ENCODE peak calls at places on chromosomes 3 and 15, in seven cellular contexts. N, J, E, C, F, O and H are unnamed samples. For H3K4me1, the result is how much of the 10 kb centered on the place peaks cover.

GRCh38 chr15:77075528-77075927 is 4.6 kb upstream of the TSPAN3 start:
- DNase-seq in N (no peak), J (no peak), E (no peak), C (no peak), F (no peak), O (no peak), H (no peak)

GRCh38 chr3:134600166-134600670 is 50.6 kb downstream of the KY start:
- DNase-seq in N (no peak), J (no peak), E (no peak), C (peak), F (no peak), O (no peak), H (no peak)

GRCh38 chr3:182794455-182794773 is 1.1 kb downstream of the ATP11B start:
- DNase-seq in N (no peak), J (no peak), E (no peak), C (no peak), F (no peak), O (no peak), H (no peak)

GRCh38 chr15:78937132-78937739 is 7.6 kb downstream of the CTSH start:
- DNase-seq in N (no peak), J (peak), E (peak), C (no peak), F (no peak), O (no peak), H (no peak)

GRCh38 chr3:17233398-17233800 is 348.6 kb downstream of the PLCL2 start:
- DNase-seq in N (peak), J (no peak), E (no peak), C (no peak), F (peak), O (peak), H (no peak)

GRCh38 chr3:141972394-141972793 is 96.0 kb downstream of the ATP1B3 start:
- DNase-seq in N (no peak), J (no peak), E (no peak), C (no peak), F (no peak), O (no peak), H (no peak)

GRCh38 chr3:26106119-26106690 is 316.3 kb downstream of the OXSM start:
- DNase-seq in N (peak), J (no peak), E (no peak), C (no peak), F (no peak), O (no peak), H (no peak)

GRCh38 chr3:110420158-110420641 is 651.4 kb upstream of the NECTIN3 start:
- DNase-seq in N (no peak), J (no peak), E (no peak), C (no peak), F (peak), O (no peak), H (no peak)

GRCh38 chr15:66004618-66005262 is 135.4 kb downstream of the RAB11A start:
- DNase-seq in N (peak), J (no peak), E (no peak), C (no peak), F (peak), O (no peak), H (no peak)

GRCh38 chr3:89740881-89741177 is 633.4 kb downstream of the EPHA3 start:
- DNase-seq in N (no peak), J (no peak), E (no peak), C (no peak), F (no peak), O (no peak), H (no peak)

GRCh38 chr15:36050899-36051298 is 504.9 kb upstream of the DPH6 start:
- DNase-seq in N (no peak), J (no peak), E (no peak), C (no peak), F (no peak), O (no peak), H (no peak)

GRCh38 chr3:123089611-123090301 is 22.9 kb downstream of the PDIA5 start:
- DNase-seq in N (no peak), J (peak), E (peak), C (no peak), F (no peak), O (no peak), H (no peak)

GRCh38 chr3:197750863-197751737 is 1.4 kb downstream of the FYTTD1 start:
- DNase-seq in N (peak), J (peak), E (peak), C (no peak), F (peak), O (peak), H (no peak)

GRCh38 chr3:42214565-42215283 is 51.3 kb downstream of the CCK start:
- DNase-seq in N (no peak), J (no peak), E (no peak), C (no peak), F (no peak), O (no peak), H (no peak)

GRCh38 chr15:51223771-51224229 is 114.6 kb downstream of the CYP19A1 start:
- DNase-seq in N (no peak), J (no peak), E (no peak), C (no peak), F (peak), O (no peak), H (no peak)

GRCh38 chr15:99123706-99124451 is 19.0 kb downstream of the SYNM start:
- DNase-seq in N (peak), J (peak), E (peak), C (no peak), F (peak), O (no peak), H (peak)

GRCh38 chr3:159669024-159669476 is 319.6 kb upstream of the IL12A start:
- DNase-seq in N (peak), J (no peak), E (no peak), C (peak), F (peak), O (no peak), H (no peak)

GRCh38 chr3:188185717-188186236 is 31.8 kb downstream of the LPP start:
- DNase-seq in N (no peak), J (no peak), E (peak), C (no peak), F (no peak), O (no peak), H (no peak)

GRCh38 chr15:87577336-87577735 is 679.2 kb downstream of the NTRK3 start:
- DNase-seq in N (no peak), J (no peak), E (no peak), C (no peak), F (no peak), O (no peak), H (no peak)

GRCh38 chr3:175046666-175047065 is 187.5 kb downstream of the NAALADL2 start:
- DNase-seq in N (no peak), J (no peak), E (no peak), C (no peak), F (no peak), O (no peak), H (no peak)

GRCh38 chr3:8441969-8442559 is 59.6 kb upstream of the LMCD1 start:
- DNase-seq in N (peak), J (no peak), E (no peak), C (no peak), F (peak), O (no peak), H (no peak)

GRCh38 chr3:36756272-36756671 is 8.1 kb downstream of the DCLK3 start:
- DNase-seq in N (no peak), J (no peak), E (no peak), C (no peak), F (no peak), O (no peak), H (no peak)

GRCh38 chr3:119428538-119428937 is 34.9 kb downstream of the TMEM39A start:
- DNase-seq in N (no peak), J (no peak), E (no peak), C (no peak), F (peak), O (no peak), H (no peak)

GRCh38 chr15:67090297-67091072 is 25.1 kb downstream of the SMAD3 start:
- DNase-seq in N (no peak), J (no peak), E (no peak), C (no peak), F (no peak), O (no peak), H (no peak)

GRCh38 chr3:44065311-44065710 is 176.4 kb upstream of the TOPAZ1 start:
- DNase-seq in N (no peak), J (no peak), E (no peak), C (no peak), F (peak), O (no peak), H (no peak)

GRCh38 chr15:85142324-85142723 is 160.7 kb downstream of the PDE8A start:
- DNase-seq in N (no peak), J (no peak), E (no peak), C (no peak), F (peak), O (no peak), H (no peak)

GRCh38 chr3:197308591-197308990 is 10.2 kb upstream of the DLG1 start:
- DNase-seq in N (no peak), J (no peak), E (no peak), C (peak), F (no peak), O (no peak), H (no peak)

GRCh38 chr3:111726788-111727305 is 131.7 kb upstream of the ZBED2 start:
- DNase-seq in N (no peak), J (no peak), E (no peak), C (peak), F (no peak), O (no peak), H (no peak)

GRCh38 chr15:51054535-51054934 is 40.2 kb downstream of the TNFAIP8L3 start:
- DNase-seq in N (no peak), J (no peak), E (no peak), C (no peak), F (no peak), O (no peak), H (no peak)

GRCh38 chr3:149042766-149043386 is 43.5 kb downstream of the HLTF start:
- DNase-seq in N (no peak), J (no peak), E (no peak), C (no peak), F (no peak), O (no peak), H (no peak)

GRCh38 chr3:104102386-104102785 is 1264.3 kb upstream of the ALCAM start:
- DNase-seq in N (peak), J (peak), E (no peak), C (no peak), F (peak), O (no peak), H (no peak)

GRCh38 chr3:67083277-67083676 is 85.2 kb downstream of the KBTBD8 start:
- DNase-seq in N (no peak), J (no peak), E (no peak), C (no peak), F (no peak), O (peak), H (no peak)

GRCh38 chr3:4421121-4421520 is 45.9 kb downstream of the SUMF1 start:
- DNase-seq in N (no peak), J (no peak), E (no peak), C (no peak), F (peak), O (no peak), H (no peak)

GRCh38 chr3:129934234-129935123 is 40.0 kb upstream of the TRH start:
- DNase-seq in N (peak), J (no peak), E (no peak), C (no peak), F (peak), O (peak), H (no peak)

GRCh38 chr15:71313806-71314205 is 198.5 kb downstream of the THSD4 start:
- DNase-seq in N (no peak), J (no peak), E (no peak), C (no peak), F (no peak), O (no peak), H (no peak)

GRCh38 chr15:32905481-32905880 is 187.7 kb downstream of the GREM1 start:
- DNase-seq in N (no peak), J (no peak), E (no peak), C (no peak), F (no peak), O (no peak), H (no peak)

GRCh38 chr3:128075516-128076464 is 23.6 kb downstream of the SEC61A1 start:
- DNase-seq in N (peak), J (peak), E (peak), C (no peak), F (peak), O (peak), H (no peak)

GRCh38 chr15:45454825-45455224 is 67.7 kb downstream of the SLC30A4 start:
- DNase-seq in N (peak), J (peak), E (peak), C (no peak), F (peak), O (peak), H (peak)

GRCh38 chr15:76517910-76518309 is 181.3 kb downstream of the ISL2 start:
- DNase-seq in N (no peak), J (no peak), E (no peak), C (no peak), F (no peak), O (no peak), H (no peak)

GRCh38 chr15:98043160-98044059 is 82.9 kb downstream of the ARRDC4 start:
- DNase-seq in N (no peak), J (no peak), E (no peak), C (peak), F (no peak), O (no peak), H (no peak)

GRCh38 chr15:73323374-73323955 is 45.3 kb downstream of the HCN4 start:
- DNase-seq in N (no peak), J (no peak), E (no peak), C (no peak), F (no peak), O (no peak), H (peak)

GRCh38 chr15:73326157-73326556 is 42.6 kb downstream of the HCN4 start:
- DNase-seq in N (no peak), J (peak), E (no peak), C (no peak), F (no peak), O (no peak), H (peak)

GRCh38 chr15:73323956-73324355 is 44.8 kb downstream of the HCN4 start:
- DNase-seq in N (no peak), J (peak), E (no peak), C (no peak), F (no peak), O (no peak), H (peak)

GRCh38 chr15:73324496-73325170 is 44.1 kb downstream of the HCN4 start:
- DNase-seq in N (no peak), J (peak), E (no peak), C (no peak), F (no peak), O (no peak), H (peak)

GRCh38 chr15:73325191-73325980 is 43.4 kb downstream of the HCN4 start:
- DNase-seq in N (no peak), J (peak), E (no peak), C (no peak), F (peak), O (no peak), H (peak)
- TF ChIP-seq CTCF in N (no peak), J (no peak), E (no peak), C (no peak), F (no peak), O (no peak), H (no peak)

GRCh38 chr15:91944334-91944733 is 90.8 kb downstream of the SLCO3A1 start:
- DNase-seq in N (no peak), J (no peak), E (no peak), C (no peak), F (no peak), O (no peak), H (no peak)

GRCh38 chr15:91940466-91941381 is 87.2 kb downstream of the SLCO3A1 start:
- DNase-seq in N (no peak), J (peak), E (peak), C (no peak), F (no peak), O (no peak), H (peak)

GRCh38 chr15:91939432-91939831 is 85.9 kb downstream of the SLCO3A1 start:
- DNase-seq in N (no peak), J (no peak), E (no peak), C (no peak), F (no peak), O (no peak), H (no peak)

GRCh38 chr15:91942676-91943417 is 89.3 kb downstream of the SLCO3A1 start:
- DNase-seq in N (peak), J (peak), E (peak), C (peak), F (peak), O (peak), H (peak)

GRCh38 chr15:91941871-91942270 is 88.4 kb downstream of the SLCO3A1 start:
- DNase-seq in N (no peak), J (no peak), E (no peak), C (no peak), F (no peak), O (no peak), H (no peak)
- H3K4me1 ChIP-seq in N (under half), J (half or more), E (half or more), C (half or more), F (under half), O (under half), H (under half)

GRCh38 chr15:80367094-80367493 is 37.1 kb upstream of the ARNT2 start:
- DNase-seq in N (no peak), J (no peak), E (no peak), C (no peak), F (peak), O (no peak), H (no peak)
- TF ChIP-seq CTCF in N (peak), J (no peak), E (no peak), C (no peak), F (peak), O (no peak), H (no peak)

GRCh38 chr15:101538177-101538576 is 48.7 kb upstream of the PCSK6 start:
- DNase-seq in N (no peak), J (no peak), E (no peak), C (peak), F (no peak), O (no peak), H (no peak)

GRCh38 chr15:101539930-101540329 is 50.4 kb upstream of the PCSK6 start:
- DNase-seq in N (no peak), J (no peak), E (no peak), C (peak), F (no peak), O (no peak), H (no peak)

GRCh38 chr15:101538996-101539395 is 49.5 kb upstream of the PCSK6 start:
- DNase-seq in N (no peak), J (no peak), E (no peak), C (peak), F (no peak), O (no peak), H (no peak)

GRCh38 chr15:101540480-101541239 is 51.2 kb upstream of the PCSK6 start:
- DNase-seq in N (no peak), J (no peak), E (no peak), C (no peak), F (peak), O (no peak), H (no peak)

GRCh38 chr15:101539492-101539891 is 50.0 kb upstream of the PCSK6 start:
- DNase-seq in N (no peak), J (no peak), E (no peak), C (peak), F (no peak), O (no peak), H (no peak)
- H3K4me1 ChIP-seq in N (under half), J (under half), E (under half), C (under half), F (under half), O (under half), H (under half)

DNA sequence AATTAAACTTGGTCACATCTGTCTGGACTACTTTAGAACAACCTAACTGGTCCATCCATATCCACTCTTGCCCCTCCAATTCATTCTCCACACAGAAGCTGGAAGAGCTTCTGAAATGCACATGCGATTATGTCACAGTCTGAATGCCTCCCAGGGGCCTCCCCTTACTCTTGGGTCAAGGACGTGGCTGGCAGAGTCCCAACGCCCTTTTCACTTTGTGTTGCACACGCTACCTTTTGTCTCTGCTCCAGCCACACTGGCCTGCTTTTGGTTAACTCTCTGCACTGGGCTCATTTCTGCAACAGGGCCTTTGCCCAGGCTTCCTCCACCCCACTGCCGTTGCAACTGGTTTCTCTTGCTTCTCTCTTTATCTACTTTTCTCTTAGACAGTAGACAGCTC is 245.2 kb downstream of the IL20RB start:
- DNase-seq in N (peak), J (peak), E (peak), C (no peak), F (no peak), O (no peak), H (no peak)
- TF ChIP-seq CTCF in N (no peak), J (no peak), E (no peak), C (no peak), F (no peak), O (no peak), H (no peak)

GRCh38 chr3:46540550-46540949 is 25.6 kb downstream of the LRRC2 start:
- DNase-seq in N (no peak), J (no peak), E (no peak), C (peak), F (no peak), O (no peak), H (no peak)
- H3K4me1 ChIP-seq in N (under half), J (under half), E (under half), C (under half), F (under half), O (under half), H (under half)

GRCh38 chr3:32434206-32434605 is 42.6 kb downstream of the CMTM7 start:
- DNase-seq in N (no peak), J (no peak), E (no peak), C (no peak), F (no peak), O (no peak), H (no peak)
- TF ChIP-seq CTCF in N (no peak), J (no peak), E (no peak), C (no peak), F (no peak), O (no peak), H (no peak)